ENCODE peak calls at places on chromosomes 16 and 17, in nine cellular contexts. One of them, this sample, is unnamed. For H3K4me1, the result is how much of the 10 kb centered on the place peaks cover.

GRCh38 chr17:80899402-80900268 is 92.0 kb upstream of the CHMP6 start:
- DNase-seq in tibial artery: no peak
- DNase-seq in iPS DF 6.9: peak
- DNase-seq in endothelial cell of umbilical vein: peak
- DNase-seq in mucosa of descending colon: no peak
- DNase-seq in A549: peak
- DNase-seq in adipocyte: peak
- DNase-seq in SJCRH30: peak
- DNase-seq in CD4-positive, CD25-positive, alpha-beta regulatory T cell: peak
- DNase-seq in this sample: peak

GRCh38 chr17:45782889-45783592 is 1.1 kb upstream of the CRHR1 start:
- DNase-seq in tibial artery: no peak
- DNase-seq in iPS DF 6.9: no peak
- DNase-seq in endothelial cell of umbilical vein: peak
- DNase-seq in mucosa of descending colon: no peak
- DNase-seq in A549: peak
- DNase-seq in adipocyte: peak
- DNase-seq in SJCRH30: peak
- DNase-seq in CD4-positive, CD25-positive, alpha-beta regulatory T cell: peak
- DNase-seq in this sample: peak

GRCh38 chr16:593406-593805 is 3.5 kb downstream of the RAB40C start:
- DNase-seq in tibial artery: no peak
- DNase-seq in iPS DF 6.9: no peak
- DNase-seq in endothelial cell of umbilical vein: no peak
- DNase-seq in mucosa of descending colon: peak
- DNase-seq in A549: no peak
- DNase-seq in adipocyte: no peak
- DNase-seq in SJCRH30: no peak
- DNase-seq in CD4-positive, CD25-positive, alpha-beta regulatory T cell: no peak
- DNase-seq in this sample: no peak

GRCh38 chr17:41538565-41538991 is 10.5 kb upstream of the KRT19 start:
- DNase-seq in tibial artery: no peak
- DNase-seq in iPS DF 6.9: no peak
- DNase-seq in endothelial cell of umbilical vein: no peak
- DNase-seq in mucosa of descending colon: no peak
- DNase-seq in A549: no peak
- DNase-seq in adipocyte: no peak
- DNase-seq in SJCRH30: no peak
- DNase-seq in CD4-positive, CD25-positive, alpha-beta regulatory T cell: no peak
- DNase-seq in this sample: no peak

GRCh38 chr16:15993946-15994665 is 44.7 kb downstream of the ABCC1 start:
- DNase-seq in tibial artery: no peak
- DNase-seq in iPS DF 6.9: no peak
- DNase-seq in endothelial cell of umbilical vein: peak
- DNase-seq in mucosa of descending colon: no peak
- DNase-seq in A549: no peak
- DNase-seq in adipocyte: no peak
- DNase-seq in SJCRH30: no peak
- DNase-seq in CD4-positive, CD25-positive, alpha-beta regulatory T cell: no peak
- DNase-seq in this sample: no peak

GRCh38 chr17:19370493-19370960 is 7.8 kb upstream of the MAPK7 start:
- DNase-seq in tibial artery: no peak
- DNase-seq in iPS DF 6.9: no peak
- DNase-seq in endothelial cell of umbilical vein: no peak
- DNase-seq in mucosa of descending colon: no peak
- DNase-seq in A549: no peak
- DNase-seq in adipocyte: no peak
- DNase-seq in SJCRH30: peak
- DNase-seq in CD4-positive, CD25-positive, alpha-beta regulatory T cell: peak
- DNase-seq in this sample: no peak

GRCh38 chr17:3859895-3860294 is 13.8 kb upstream of the NCBP3 start:
- DNase-seq in tibial artery: no peak
- DNase-seq in iPS DF 6.9: no peak
- DNase-seq in endothelial cell of umbilical vein: no peak
- DNase-seq in mucosa of descending colon: peak
- DNase-seq in A549: no peak
- DNase-seq in adipocyte: no peak
- DNase-seq in SJCRH30: no peak
- DNase-seq in CD4-positive, CD25-positive, alpha-beta regulatory T cell: no peak
- DNase-seq in this sample: no peak

GRCh38 chr16:82639666-82640336 is 13.0 kb downstream of the CDH13 start:
- DNase-seq in tibial artery: no peak
- DNase-seq in iPS DF 6.9: peak
- DNase-seq in endothelial cell of umbilical vein: peak
- DNase-seq in mucosa of descending colon: peak
- DNase-seq in A549: peak
- DNase-seq in adipocyte: peak
- DNase-seq in SJCRH30: no peak
- DNase-seq in CD4-positive, CD25-positive, alpha-beta regulatory T cell: peak
- DNase-seq in this sample: no peak

GRCh38 chr17:13355054-13355453 is 246.7 kb downstream of the HS3ST3A1 start:
- DNase-seq in tibial artery: no peak
- DNase-seq in iPS DF 6.9: no peak
- DNase-seq in endothelial cell of umbilical vein: no peak
- DNase-seq in mucosa of descending colon: no peak
- DNase-seq in A549: no peak
- DNase-seq in adipocyte: no peak
- DNase-seq in SJCRH30: peak
- DNase-seq in CD4-positive, CD25-positive, alpha-beta regulatory T cell: no peak
- DNase-seq in this sample: no peak

GRCh38 chr16:4058386-4058785 is 57.9 kb downstream of the ADCY9 start:
- DNase-seq in tibial artery: no peak
- DNase-seq in iPS DF 6.9: no peak
- DNase-seq in endothelial cell of umbilical vein: no peak
- DNase-seq in mucosa of descending colon: no peak
- DNase-seq in A549: no peak
- DNase-seq in adipocyte: peak
- DNase-seq in SJCRH30: peak
- DNase-seq in CD4-positive, CD25-positive, alpha-beta regulatory T cell: no peak
- DNase-seq in this sample: no peak

GRCh38 chr16:88473666-88474534 is 20.8 kb downstream of the ZFPM1 start:
- DNase-seq in tibial artery: no peak
- DNase-seq in iPS DF 6.9: no peak
- DNase-seq in endothelial cell of umbilical vein: peak
- DNase-seq in mucosa of descending colon: no peak
- DNase-seq in A549: no peak
- DNase-seq in adipocyte: no peak
- DNase-seq in SJCRH30: no peak
- DNase-seq in CD4-positive, CD25-positive, alpha-beta regulatory T cell: no peak
- DNase-seq in this sample: no peak

GRCh38 chr16:19844945-19845641 is 39.6 kb downstream of the GPRC5B start:
- DNase-seq in tibial artery: no peak
- DNase-seq in iPS DF 6.9: no peak
- DNase-seq in endothelial cell of umbilical vein: no peak
- DNase-seq in mucosa of descending colon: no peak
- DNase-seq in A549: peak
- DNase-seq in adipocyte: peak
- DNase-seq in SJCRH30: peak
- DNase-seq in CD4-positive, CD25-positive, alpha-beta regulatory T cell: no peak
- DNase-seq in this sample: no peak

GRCh38 chr16:6684076-6684673 is 648.5 kb upstream of the RBFOX1 start:
- DNase-seq in tibial artery: no peak
- DNase-seq in iPS DF 6.9: peak
- DNase-seq in endothelial cell of umbilical vein: no peak
- DNase-seq in mucosa of descending colon: no peak
- DNase-seq in A549: peak
- DNase-seq in adipocyte: peak
- DNase-seq in SJCRH30: peak
- DNase-seq in CD4-positive, CD25-positive, alpha-beta regulatory T cell: peak
- DNase-seq in this sample: no peak

DNA sequence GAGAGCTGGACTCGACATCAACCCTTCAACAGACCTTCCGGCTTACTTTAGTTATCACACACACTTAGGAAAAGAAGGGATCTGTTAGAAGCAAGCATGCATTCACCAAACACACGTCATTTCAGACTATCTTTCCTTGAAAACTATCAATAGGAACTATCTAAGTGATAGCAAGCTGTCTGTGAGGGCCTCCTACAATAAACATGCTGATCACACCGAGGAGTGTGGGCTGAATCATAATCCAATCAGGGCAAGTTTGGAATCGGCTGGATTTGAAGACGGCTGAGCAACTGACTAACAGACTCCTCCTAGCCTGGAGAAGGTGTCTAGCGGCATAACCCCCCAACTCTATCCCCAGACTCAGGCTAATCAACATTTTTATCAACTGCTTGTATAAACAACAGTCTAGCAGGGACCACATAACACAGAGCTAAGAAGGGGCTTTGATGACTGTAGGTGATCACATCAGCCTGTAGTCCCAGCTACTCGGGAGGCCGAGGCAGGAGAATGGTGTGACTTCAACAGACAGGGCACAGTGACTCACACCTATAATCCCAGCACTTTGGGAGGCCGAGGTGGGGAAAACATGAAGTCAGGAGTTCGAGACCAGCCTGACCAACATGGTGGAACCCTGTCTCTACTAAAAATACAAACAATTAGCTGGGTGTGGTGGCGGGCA is 14.1 kb downstream of the NXN start:
- DNase-seq in tibial artery: no peak
- DNase-seq in iPS DF 6.9: no peak
- DNase-seq in endothelial cell of umbilical vein: peak
- DNase-seq in mucosa of descending colon: no peak
- DNase-seq in A549: no peak
- DNase-seq in adipocyte: no peak
- DNase-seq in SJCRH30: no peak
- DNase-seq in CD4-positive, CD25-positive, alpha-beta regulatory T cell: no peak
- DNase-seq in this sample: no peak
- H3K4me1 ChIP-seq in tibial artery: under half
- H3K4me1 ChIP-seq in iPS DF 6.9: under half
- H3K4me1 ChIP-seq in endothelial cell of umbilical vein: under half
- H3K4me1 ChIP-seq in mucosa of descending colon: under half
- H3K4me1 ChIP-seq in A549: under half
- H3K4me1 ChIP-seq in adipocyte: under half
- H3K4me1 ChIP-seq in SJCRH30: under half
- H3K4me1 ChIP-seq in CD4-positive, CD25-positive, alpha-beta regulatory T cell: under half
- H3K4me1 ChIP-seq in this sample: under half

DNA sequence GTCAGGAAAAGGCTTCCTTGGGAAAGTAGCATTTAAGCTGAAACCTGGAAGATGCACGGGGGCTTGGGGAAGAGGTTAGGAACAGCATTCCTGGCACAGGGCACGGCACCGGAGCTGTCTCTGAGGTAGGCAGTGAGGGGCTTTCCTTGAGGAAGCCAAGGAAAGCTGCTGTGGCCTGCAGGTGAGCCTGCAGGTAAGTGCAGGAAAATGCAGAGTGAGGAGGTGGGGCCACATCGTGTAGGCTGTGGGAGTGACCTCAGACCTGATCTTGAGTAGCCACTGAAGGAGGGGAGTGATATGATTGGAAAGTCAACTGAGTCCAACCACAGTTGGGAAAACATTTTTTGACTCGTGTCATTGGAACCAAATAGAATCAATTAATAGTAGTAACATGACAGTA is 79.5 kb downstream of the CDK5R1 start:
- DNase-seq in tibial artery: no peak
- DNase-seq in iPS DF 6.9: no peak
- DNase-seq in endothelial cell of umbilical vein: no peak
- DNase-seq in mucosa of descending colon: no peak
- DNase-seq in A549: no peak
- DNase-seq in adipocyte: no peak
- DNase-seq in SJCRH30: no peak
- DNase-seq in CD4-positive, CD25-positive, alpha-beta regulatory T cell: no peak
- DNase-seq in this sample: no peak
- H3K4me1 ChIP-seq in tibial artery: under half
- H3K4me1 ChIP-seq in iPS DF 6.9: under half
- H3K4me1 ChIP-seq in endothelial cell of umbilical vein: under half
- H3K4me1 ChIP-seq in mucosa of descending colon: under half
- H3K4me1 ChIP-seq in A549: under half
- H3K4me1 ChIP-seq in adipocyte: under half
- H3K4me1 ChIP-seq in SJCRH30: under half
- H3K4me1 ChIP-seq in CD4-positive, CD25-positive, alpha-beta regulatory T cell: under half
- H3K4me1 ChIP-seq in this sample: under half

GRCh38 chr16:85842435-85842834 is 42.9 kb downstream of the COX4I1 start:
- DNase-seq in tibial artery: no peak
- DNase-seq in iPS DF 6.9: no peak
- DNase-seq in endothelial cell of umbilical vein: no peak
- DNase-seq in mucosa of descending colon: no peak
- DNase-seq in A549: no peak
- DNase-seq in adipocyte: no peak
- DNase-seq in SJCRH30: no peak
- DNase-seq in CD4-positive, CD25-positive, alpha-beta regulatory T cell: no peak
- DNase-seq in this sample: no peak
- H3K4me1 ChIP-seq in tibial artery: under half
- H3K4me1 ChIP-seq in iPS DF 6.9: under half
- H3K4me1 ChIP-seq in endothelial cell of umbilical vein: under half
- H3K4me1 ChIP-seq in mucosa of descending colon: under half
- H3K4me1 ChIP-seq in A549: under half
- H3K4me1 ChIP-seq in adipocyte: under half
- H3K4me1 ChIP-seq in SJCRH30: under half
- H3K4me1 ChIP-seq in CD4-positive, CD25-positive, alpha-beta regulatory T cell: under half
- H3K4me1 ChIP-seq in this sample: under half

GRCh38 chr17:48025040-48025903 is 12.3 kb downstream of the COPZ2 start:
- DNase-seq in tibial artery: peak
- DNase-seq in iPS DF 6.9: no peak
- DNase-seq in endothelial cell of umbilical vein: peak
- DNase-seq in mucosa of descending colon: peak
- DNase-seq in A549: peak
- DNase-seq in adipocyte: peak
- DNase-seq in SJCRH30: peak
- DNase-seq in CD4-positive, CD25-positive, alpha-beta regulatory T cell: peak
- DNase-seq in this sample: peak
- H3K4me1 ChIP-seq in tibial artery: under half
- H3K4me1 ChIP-seq in iPS DF 6.9: under half
- H3K4me1 ChIP-seq in endothelial cell of umbilical vein: under half
- H3K4me1 ChIP-seq in mucosa of descending colon: under half
- H3K4me1 ChIP-seq in A549: under half
- H3K4me1 ChIP-seq in adipocyte: under half
- H3K4me1 ChIP-seq in SJCRH30: under half
- H3K4me1 ChIP-seq in CD4-positive, CD25-positive, alpha-beta regulatory T cell: under half
- H3K4me1 ChIP-seq in this sample: under half

DNA sequence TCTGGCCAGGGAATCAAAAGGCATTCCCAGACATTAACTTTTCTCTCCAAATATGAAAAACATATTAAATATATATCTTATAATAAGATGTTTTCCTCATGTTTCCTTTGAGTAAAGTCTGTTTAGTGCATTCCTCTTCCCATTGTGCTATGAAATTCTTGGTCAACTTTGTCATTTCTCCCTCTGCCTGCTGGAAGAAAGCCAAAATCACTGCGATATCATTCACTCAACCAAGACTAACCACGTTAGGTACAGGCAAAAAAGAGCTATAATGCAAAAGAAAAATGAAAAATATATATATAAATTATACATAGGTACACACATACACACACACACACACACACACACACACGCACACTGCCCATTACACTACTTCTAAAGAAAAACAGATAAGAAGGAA is 71.8 kb upstream of the PSMD7 start:
- DNase-seq in tibial artery: no peak
- DNase-seq in iPS DF 6.9: no peak
- DNase-seq in endothelial cell of umbilical vein: peak
- DNase-seq in mucosa of descending colon: no peak
- DNase-seq in A549: no peak
- DNase-seq in adipocyte: peak
- DNase-seq in SJCRH30: peak
- DNase-seq in CD4-positive, CD25-positive, alpha-beta regulatory T cell: no peak
- DNase-seq in this sample: no peak
- H3K4me1 ChIP-seq in tibial artery: under half
- H3K4me1 ChIP-seq in iPS DF 6.9: under half
- H3K4me1 ChIP-seq in endothelial cell of umbilical vein: under half
- H3K4me1 ChIP-seq in mucosa of descending colon: under half
- H3K4me1 ChIP-seq in A549: under half
- H3K4me1 ChIP-seq in adipocyte: under half
- H3K4me1 ChIP-seq in SJCRH30: under half
- H3K4me1 ChIP-seq in CD4-positive, CD25-positive, alpha-beta regulatory T cell: under half
- H3K4me1 ChIP-seq in this sample: under half